ENCODE peak calls at places on chromosome 18, in ten cellular contexts. One of them, this sample, is unnamed.

GRCh38 chr18:48080546-48080945 is 150.1 kb upstream of the SMAD2 start:
- DNase-seq in heart right ventricle: no peak
- DNase-seq in body of pancreas: no peak
- DNase-seq in SK-N-SH: no peak
- DNase-seq in stomach: no peak
- DNase-seq in astrocyte of the spinal cord: no peak
- DNase-seq in lower lobe of right lung: no peak
- DNase-seq in tibial artery: no peak
- DNase-seq in bronchial epithelial cell: no peak
- DNase-seq in IMR-90: no peak
- DNase-seq in this sample: no peak

GRCh38 chr18:25423760-25424159 is 71.8 kb upstream of the ZNF521 start:
- DNase-seq in heart right ventricle: no peak
- DNase-seq in body of pancreas: no peak
- DNase-seq in SK-N-SH: no peak
- DNase-seq in stomach: no peak
- DNase-seq in astrocyte of the spinal cord: no peak
- DNase-seq in lower lobe of right lung: no peak
- DNase-seq in tibial artery: no peak
- DNase-seq in bronchial epithelial cell: no peak
- DNase-seq in IMR-90: no peak
- DNase-seq in this sample: no peak

GRCh38 chr18:32735781-32736180 is 37.0 kb downstream of the KLHL14 start:
- DNase-seq in heart right ventricle: no peak
- DNase-seq in body of pancreas: no peak
- DNase-seq in SK-N-SH: no peak
- DNase-seq in stomach: no peak
- DNase-seq in astrocyte of the spinal cord: peak; percentile 79
- DNase-seq in lower lobe of right lung: no peak
- DNase-seq in tibial artery: no peak
- DNase-seq in bronchial epithelial cell: peak; percentile 85
- DNase-seq in IMR-90: peak; percentile 24
- DNase-seq in this sample: peak; percentile 44

GRCh38 chr18:36451454-36452251 is 154.1 kb downstream of the FHOD3 start:
- DNase-seq in heart right ventricle: no peak
- DNase-seq in body of pancreas: no peak
- DNase-seq in SK-N-SH: no peak
- DNase-seq in stomach: no peak
- DNase-seq in astrocyte of the spinal cord: no peak
- DNase-seq in lower lobe of right lung: no peak
- DNase-seq in tibial artery: no peak
- DNase-seq in bronchial epithelial cell: peak; percentile 70
- DNase-seq in IMR-90: no peak
- DNase-seq in this sample: peak; percentile 39

GRCh38 chr18:5912491-5912890 is 17.2 kb upstream of the TMEM200C start:
- DNase-seq in heart right ventricle: no peak
- DNase-seq in body of pancreas: no peak
- DNase-seq in SK-N-SH: no peak
- DNase-seq in stomach: no peak
- DNase-seq in astrocyte of the spinal cord: no peak
- DNase-seq in lower lobe of right lung: peak; percentile 52
- DNase-seq in tibial artery: no peak
- DNase-seq in bronchial epithelial cell: no peak
- DNase-seq in IMR-90: peak; percentile 12
- DNase-seq in this sample: no peak

GRCh38 chr18:48889115-48889941 is 61.4 kb downstream of the SMAD7 start:
- DNase-seq in heart right ventricle: peak; percentile 63
- DNase-seq in body of pancreas: peak; percentile 49
- DNase-seq in SK-N-SH: peak; percentile 57
- DNase-seq in stomach: peak; percentile 35
- DNase-seq in astrocyte of the spinal cord: no peak
- DNase-seq in lower lobe of right lung: no peak
- DNase-seq in tibial artery: peak; percentile 62
- DNase-seq in bronchial epithelial cell: no peak
- DNase-seq in IMR-90: no peak
- DNase-seq in this sample: no peak

GRCh38 chr18:78090584-78090983 is 840.9 kb downstream of the GALR1 start:
- DNase-seq in heart right ventricle: no peak
- DNase-seq in body of pancreas: no peak
- DNase-seq in SK-N-SH: no peak
- DNase-seq in stomach: no peak
- DNase-seq in astrocyte of the spinal cord: no peak
- DNase-seq in lower lobe of right lung: no peak
- DNase-seq in tibial artery: no peak
- DNase-seq in bronchial epithelial cell: peak; percentile 75
- DNase-seq in IMR-90: no peak
- DNase-seq in this sample: no peak

GRCh38 chr18:56835331-56835730 is 184.2 kb downstream of the WDR7 start:
- DNase-seq in heart right ventricle: no peak
- DNase-seq in body of pancreas: no peak
- DNase-seq in SK-N-SH: no peak
- DNase-seq in stomach: no peak
- DNase-seq in astrocyte of the spinal cord: no peak
- DNase-seq in lower lobe of right lung: no peak
- DNase-seq in tibial artery: no peak
- DNase-seq in bronchial epithelial cell: no peak
- DNase-seq in IMR-90: no peak
- DNase-seq in this sample: no peak

GRCh38 chr18:58579561-58580047 is 49.3 kb downstream of the ALPK2 start:
- DNase-seq in heart right ventricle: no peak
- DNase-seq in body of pancreas: no peak
- DNase-seq in SK-N-SH: no peak
- DNase-seq in stomach: no peak
- DNase-seq in astrocyte of the spinal cord: peak; percentile 83
- DNase-seq in lower lobe of right lung: no peak
- DNase-seq in tibial artery: no peak
- DNase-seq in bronchial epithelial cell: no peak
- DNase-seq in IMR-90: peak; percentile 91
- DNase-seq in this sample: no peak

GRCh38 chr18:58578835-58579560 is 49.9 kb downstream of the ALPK2 start:
- DNase-seq in heart right ventricle: no peak
- DNase-seq in body of pancreas: no peak
- DNase-seq in SK-N-SH: no peak
- DNase-seq in stomach: no peak
- DNase-seq in astrocyte of the spinal cord: peak; percentile 82
- DNase-seq in lower lobe of right lung: no peak
- DNase-seq in tibial artery: no peak
- DNase-seq in bronchial epithelial cell: peak; percentile 22
- DNase-seq in IMR-90: peak; percentile 88
- DNase-seq in this sample: peak; percentile 49

GRCh38 chr18:58576641-58577251 is 52.1 kb downstream of the ALPK2 start:
- DNase-seq in heart right ventricle: no peak
- DNase-seq in body of pancreas: no peak
- DNase-seq in SK-N-SH: no peak
- DNase-seq in stomach: no peak
- DNase-seq in astrocyte of the spinal cord: peak; percentile 65
- DNase-seq in lower lobe of right lung: no peak
- DNase-seq in tibial artery: no peak
- DNase-seq in bronchial epithelial cell: no peak
- DNase-seq in IMR-90: peak; percentile 76
- DNase-seq in this sample: no peak

GRCh38 chr18:58580078-58580477 is 48.8 kb downstream of the ALPK2 start:
- DNase-seq in heart right ventricle: no peak
- DNase-seq in body of pancreas: no peak
- DNase-seq in SK-N-SH: no peak
- DNase-seq in stomach: no peak
- DNase-seq in astrocyte of the spinal cord: peak; percentile 29
- DNase-seq in lower lobe of right lung: no peak
- DNase-seq in tibial artery: no peak
- DNase-seq in bronchial epithelial cell: no peak
- DNase-seq in IMR-90: peak; percentile 43
- DNase-seq in this sample: no peak

GRCh38 chr18:58578321-58578720 is 50.6 kb downstream of the ALPK2 start:
- DNase-seq in heart right ventricle: no peak
- DNase-seq in body of pancreas: no peak
- DNase-seq in SK-N-SH: peak; percentile 35
- DNase-seq in stomach: no peak
- DNase-seq in astrocyte of the spinal cord: peak; percentile 78
- DNase-seq in lower lobe of right lung: no peak
- DNase-seq in tibial artery: no peak
- DNase-seq in bronchial epithelial cell: no peak
- DNase-seq in IMR-90: peak; percentile 28
- DNase-seq in this sample: no peak
- H3K4me3 ChIP-seq in heart right ventricle: no peak overlapping the region
- H3K4me3 ChIP-seq in body of pancreas: no peak overlapping the region
- H3K4me3 ChIP-seq in SK-N-SH: peak overlapping the region; percentile 67
- H3K4me3 ChIP-seq in stomach: no peak overlapping the region
- H3K4me3 ChIP-seq in astrocyte of the spinal cord: peak overlapping the region; percentile 50
- H3K4me3 ChIP-seq in lower lobe of right lung: no peak overlapping the region
- H3K4me3 ChIP-seq in tibial artery: no peak overlapping the region
- H3K4me3 ChIP-seq in bronchial epithelial cell: no peak overlapping the region
- H3K4me3 ChIP-seq in IMR-90: peak overlapping the region; percentile 57
- H3K4me3 ChIP-seq in this sample: no peak overlapping the region

DNA sequence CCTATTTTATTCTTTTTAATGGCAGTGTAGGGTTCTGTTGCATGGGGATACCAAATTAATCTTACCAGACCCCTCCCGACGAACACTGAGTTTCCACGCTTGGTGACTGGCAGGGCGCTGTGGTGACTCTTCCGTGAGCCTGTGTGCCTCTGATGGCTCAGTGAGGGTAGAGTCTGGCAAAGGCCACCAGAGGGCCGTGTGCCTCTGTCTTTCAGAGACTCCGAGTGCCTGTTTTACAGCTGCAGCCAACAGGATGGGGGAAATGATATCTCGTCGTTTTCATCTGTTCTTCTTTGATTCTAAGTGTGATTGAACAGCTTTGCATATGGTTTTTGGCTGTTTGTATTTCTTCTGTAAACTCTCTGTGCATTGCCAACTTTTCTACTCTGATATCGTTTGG is 99.8 kb downstream of the ZNF236 start:
- DNase-seq in heart right ventricle: peak; percentile 31
- DNase-seq in body of pancreas: peak; percentile 42
- DNase-seq in SK-N-SH: peak; percentile 83
- DNase-seq in stomach: peak; percentile 70
- DNase-seq in astrocyte of the spinal cord: peak; percentile 43
- DNase-seq in lower lobe of right lung: no peak
- DNase-seq in tibial artery: peak; percentile 43
- DNase-seq in bronchial epithelial cell: peak; percentile 8
- DNase-seq in IMR-90: peak; percentile 58
- DNase-seq in this sample: peak; percentile 1
- TF ChIP-seq CTCF in heart right ventricle: peak; percentile 43
- TF ChIP-seq CTCF in body of pancreas: peak; percentile 40
- TF ChIP-seq CTCF in SK-N-SH: peak; percentile 41
- TF ChIP-seq CTCF in stomach: no peak
- TF ChIP-seq CTCF in astrocyte of the spinal cord: peak; percentile 70
- TF ChIP-seq CTCF in lower lobe of right lung: peak; percentile 62
- TF ChIP-seq CTCF in tibial artery: peak; percentile 8
- TF ChIP-seq CTCF in bronchial epithelial cell: peak; percentile 37
- TF ChIP-seq CTCF in IMR-90: peak; percentile 63
- TF ChIP-seq CTCF in this sample: peak; percentile 33

DNA sequence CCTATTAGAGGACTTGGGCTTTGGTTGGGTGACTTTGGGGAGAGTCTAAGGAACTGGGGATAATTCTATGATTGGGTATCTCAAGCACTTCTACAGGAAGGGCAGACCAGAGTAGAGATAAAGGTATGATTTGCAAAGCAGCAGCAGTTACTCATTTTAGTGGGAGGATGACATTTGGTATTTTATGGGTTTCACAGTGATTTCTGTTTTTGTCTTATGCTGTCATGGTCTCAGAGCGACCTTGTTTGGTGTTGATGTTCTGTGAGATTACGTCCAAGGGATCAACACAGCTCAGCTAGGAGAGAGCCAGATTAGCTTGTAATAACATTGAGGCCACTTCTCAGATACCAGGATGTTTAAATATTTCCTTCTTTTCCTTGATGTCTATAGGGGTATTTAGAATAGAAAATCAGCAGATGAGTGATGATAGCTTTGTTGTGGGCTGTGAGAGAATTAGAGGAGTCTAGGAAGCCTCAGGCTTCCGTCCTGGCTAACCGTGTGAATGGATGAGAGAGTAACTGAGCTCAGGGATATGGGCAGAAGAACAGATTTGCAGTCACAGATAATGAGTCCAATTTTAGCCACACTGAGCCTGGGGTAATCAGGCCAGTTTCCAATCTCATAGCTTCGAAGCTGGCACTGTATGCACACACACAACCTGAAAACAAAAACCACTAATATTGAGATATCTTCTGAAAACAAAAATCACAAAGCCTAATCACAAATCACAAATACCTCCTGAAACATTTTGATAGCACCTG is 18.4 kb downstream of the TTR start:
- DNase-seq in heart right ventricle: no peak
- DNase-seq in body of pancreas: no peak
- DNase-seq in SK-N-SH: no peak
- DNase-seq in stomach: no peak
- DNase-seq in astrocyte of the spinal cord: no peak
- DNase-seq in lower lobe of right lung: no peak
- DNase-seq in tibial artery: no peak
- DNase-seq in bronchial epithelial cell: no peak
- DNase-seq in IMR-90: no peak
- DNase-seq in this sample: no peak
- H3K4me3 ChIP-seq in heart right ventricle: no peak overlapping the region
- H3K4me3 ChIP-seq in body of pancreas: no peak overlapping the region
- H3K4me3 ChIP-seq in SK-N-SH: no peak overlapping the region
- H3K4me3 ChIP-seq in stomach: no peak overlapping the region
- H3K4me3 ChIP-seq in astrocyte of the spinal cord: no peak overlapping the region
- H3K4me3 ChIP-seq in lower lobe of right lung: no peak overlapping the region
- H3K4me3 ChIP-seq in tibial artery: no peak overlapping the region
- H3K4me3 ChIP-seq in bronchial epithelial cell: no peak overlapping the region
- H3K4me3 ChIP-seq in IMR-90: no peak overlapping the region
- H3K4me3 ChIP-seq in this sample: no peak overlapping the region

GRCh38 chr18:34981487-34981886 is 59.7 kb upstream of the MAPRE2 start:
- DNase-seq in heart right ventricle: no peak
- DNase-seq in body of pancreas: no peak
- DNase-seq in SK-N-SH: no peak
- DNase-seq in stomach: no peak
- DNase-seq in astrocyte of the spinal cord: no peak
- DNase-seq in lower lobe of right lung: no peak
- DNase-seq in tibial artery: no peak
- DNase-seq in bronchial epithelial cell: no peak
- DNase-seq in IMR-90: no peak
- DNase-seq in this sample: no peak

GRCh38 chr18:34977787-34978532 is 63.3 kb upstream of the MAPRE2 start:
- DNase-seq in heart right ventricle: peak; percentile 46
- DNase-seq in body of pancreas: peak; percentile 65
- DNase-seq in SK-N-SH: peak; percentile 39
- DNase-seq in stomach: peak; percentile 65
- DNase-seq in astrocyte of the spinal cord: no peak
- DNase-seq in lower lobe of right lung: peak; percentile 78
- DNase-seq in tibial artery: peak; percentile 42
- DNase-seq in bronchial epithelial cell: peak; percentile 18
- DNase-seq in IMR-90: peak; percentile 6
- DNase-seq in this sample: peak; percentile 66

GRCh38 chr18:34978533-34978893 is 62.7 kb upstream of the MAPRE2 start:
- DNase-seq in heart right ventricle: no peak
- DNase-seq in body of pancreas: no peak
- DNase-seq in SK-N-SH: no peak
- DNase-seq in stomach: no peak
- DNase-seq in astrocyte of the spinal cord: no peak
- DNase-seq in lower lobe of right lung: no peak
- DNase-seq in tibial artery: no peak
- DNase-seq in bronchial epithelial cell: no peak
- DNase-seq in IMR-90: no peak
- DNase-seq in this sample: no peak

GRCh38 chr18:34976899-34977786 is 64.1 kb upstream of the MAPRE2 start:
- DNase-seq in heart right ventricle: peak; percentile 82
- DNase-seq in body of pancreas: peak; percentile 91
- DNase-seq in SK-N-SH: peak; percentile 86
- DNase-seq in stomach: peak; percentile 91
- DNase-seq in astrocyte of the spinal cord: no peak
- DNase-seq in lower lobe of right lung: peak; percentile 82
- DNase-seq in tibial artery: peak; percentile 70
- DNase-seq in bronchial epithelial cell: no peak
- DNase-seq in IMR-90: peak; percentile 19
- DNase-seq in this sample: no peak

GRCh38 chr18:34978953-34979608 is 62.1 kb upstream of the MAPRE2 start:
- DNase-seq in heart right ventricle: peak; percentile 23
- DNase-seq in body of pancreas: peak; percentile 82
- DNase-seq in SK-N-SH: peak; percentile 51
- DNase-seq in stomach: peak; percentile 72
- DNase-seq in astrocyte of the spinal cord: peak; percentile 96
- DNase-seq in lower lobe of right lung: peak; percentile 58
- DNase-seq in tibial artery: peak; percentile 77
- DNase-seq in bronchial epithelial cell: peak; percentile 96
- DNase-seq in IMR-90: peak; percentile 95
- DNase-seq in this sample: peak; percentile 98
- TF ChIP-seq CTCF in heart right ventricle: no peak
- TF ChIP-seq CTCF in body of pancreas: no peak
- TF ChIP-seq CTCF in SK-N-SH: no peak
- TF ChIP-seq CTCF in stomach: no peak
- TF ChIP-seq CTCF in astrocyte of the spinal cord: no peak
- TF ChIP-seq CTCF in lower lobe of right lung: no peak
- TF ChIP-seq CTCF in tibial artery: no peak
- TF ChIP-seq CTCF in bronchial epithelial cell: no peak
- TF ChIP-seq CTCF in IMR-90: no peak
- TF ChIP-seq CTCF in this sample: no peak